ENCODE peak calls at places on chromosome 4, in seven cellular contexts. One of them, this sample, is unnamed.
A peak's percentile ranks its signal among the peaks of the same experiment; 100 is the strongest.

GRCh38 chr4:186760576-186760975 is 36.9 kb upstream of the FAT1 start:
- DNase-seq in COR-L47: no peak
- DNase-seq in AML-193: no peak
- DNase-seq in NCI-H1105: no peak
- DNase-seq in M059J: peak; percentile 82
- DNase-seq in aorta: no peak
- DNase-seq in T47D: no peak
- DNase-seq in this sample: no peak

GRCh38 chr4:114015444-114015899 is 36.0 kb upstream of the ARSJ start:
- DNase-seq in M059J: peak; percentile 98
- DNase-seq in COR-L47: peak; percentile 39
- DNase-seq in aorta: no peak
- DNase-seq in T47D: no peak
- DNase-seq in NCI-H1105: peak; percentile 14
- DNase-seq in AML-193: no peak
- DNase-seq in this sample: peak; percentile 87

GRCh38 chr4:3475041-3475712 is 12.1 kb downstream of the DOK7 start:
- DNase-seq in NCI-H1105: no peak
- DNase-seq in T47D: no peak
- DNase-seq in AML-193: no peak
- DNase-seq in COR-L47: no peak
- DNase-seq in aorta: no peak
- DNase-seq in M059J: no peak
- DNase-seq in this sample: no peak

GRCh38 chr4:8910822-8911310 is 39.2 kb upstream of the HMX1 start:
- DNase-seq in AML-193: no peak
- DNase-seq in COR-L47: peak; percentile 13
- DNase-seq in T47D: no peak
- DNase-seq in NCI-H1105: no peak
- DNase-seq in aorta: peak; percentile 29
- DNase-seq in M059J: no peak
- DNase-seq in this sample: peak; percentile 88

GRCh38 chr4:113756005-113756410 is 5.5 kb downstream of the CAMK2D start:
- DNase-seq in COR-L47: no peak
- DNase-seq in T47D: no peak
- DNase-seq in AML-193: no peak
- DNase-seq in NCI-H1105: no peak
- DNase-seq in aorta: no peak
- DNase-seq in M059J: peak; percentile 66
- DNase-seq in this sample: peak; percentile 45

GRCh38 chr4:147736458-147736857 is 4.6 kb downstream of the ARHGAP10 start:
- DNase-seq in T47D: no peak
- DNase-seq in aorta: no peak
- DNase-seq in NCI-H1105: no peak
- DNase-seq in COR-L47: no peak
- DNase-seq in AML-193: no peak
- DNase-seq in M059J: peak; percentile 81
- DNase-seq in this sample: no peak

GRCh38 chr4:182604161-182604591 is 313.0 kb downstream of the DCTD start:
- DNase-seq in aorta: no peak
- DNase-seq in AML-193: no peak
- DNase-seq in COR-L47: peak; percentile 20
- DNase-seq in T47D: no peak
- DNase-seq in NCI-H1105: peak; percentile 17
- DNase-seq in M059J: peak; percentile 2
- DNase-seq in this sample: peak; percentile 70

GRCh38 chr4:97938141-97938540 is 205.1 kb downstream of the STPG2 start:
- DNase-seq in M059J: peak; percentile 3
- DNase-seq in COR-L47: no peak
- DNase-seq in aorta: no peak
- DNase-seq in AML-193: no peak
- DNase-seq in NCI-H1105: no peak
- DNase-seq in T47D: no peak
- DNase-seq in this sample: no peak

GRCh38 chr4:53956053-53956452 is 108.4 kb downstream of the CHIC2 start:
- DNase-seq in aorta: no peak
- DNase-seq in M059J: peak; percentile 18
- DNase-seq in NCI-H1105: no peak
- DNase-seq in AML-193: no peak
- DNase-seq in COR-L47: no peak
- DNase-seq in T47D: no peak
- DNase-seq in this sample: no peak

GRCh38 chr4:96729641-96730040 is 889.7 kb downstream of the PDHA2 start:
- DNase-seq in M059J: no peak
- DNase-seq in AML-193: no peak
- DNase-seq in COR-L47: no peak
- DNase-seq in NCI-H1105: no peak
- DNase-seq in aorta: no peak
- DNase-seq in T47D: no peak
- DNase-seq in this sample: no peak

GRCh38 chr4:11427201-11427996 is 1.3 kb downstream of the HS3ST1 start:
- DNase-seq in NCI-H1105: no peak
- DNase-seq in COR-L47: no peak
- DNase-seq in AML-193: no peak
- DNase-seq in M059J: no peak
- DNase-seq in aorta: peak; percentile 45
- DNase-seq in T47D: no peak
- DNase-seq in this sample: peak; percentile 42